ENCODE peak calls at places on chromosome 13, in seven cellular contexts. Q is SK-N-SH, H is GM12892, Y is HepG2, R is GM12878, T is H1, O is K562. L is an unnamed sample.

GRCh38 chr13:26007774-26008173 is 44.0 kb downstream of the SHISA2 start:
- DNase-seq in Q (no peak), Y (no peak), R (no peak), O (no peak), T (no peak), H (no peak), L (no peak)

GRCh38 chr13:99980201-99981114 is 1.1 kb upstream of the ZIC2 start:
- DNase-seq in R (no peak), Y (no peak), O (peak; percentile 83), H (peak; percentile 66), Q (peak; percentile 85), T (no peak), L (no peak)

GRCh38 chr13:100588350-100589177 is at the start of gene GGACT:
- DNase-seq in T (peak; percentile 43), O (peak; percentile 91), Q (peak; percentile 95), Y (peak; percentile 37), R (peak; percentile 13), H (peak; percentile 93), L (peak; percentile 96)

GRCh38 chr13:110541526-110541920 is 20.0 kb downstream of the RAB20 start:
- DNase-seq in R (no peak), O (no peak), T (no peak), H (no peak), Q (peak; percentile 25), Y (no peak), L (no peak)

GRCh38 chr13:78192721-78193120 is 274.1 kb upstream of the EDNRB start:
- DNase-seq in Y (no peak), R (no peak), O (no peak), Q (no peak), T (no peak), H (no peak), L (no peak)

GRCh38 chr13:25977671-25978070 is 74.1 kb downstream of the SHISA2 start:
- DNase-seq in R (no peak), O (no peak), Q (no peak), T (no peak), Y (no peak), H (no peak), L (no peak)

GRCh38 chr13:33740134-33740538 is 77.8 kb upstream of the RFC3 start:
- DNase-seq in Q (no peak), T (no peak), R (no peak), O (no peak), H (no peak), Y (no peak), L (no peak)

GRCh38 chr13:109451726-109452125 is 334.7 kb downstream of the IRS2 start:
- DNase-seq in Y (no peak), T (no peak), R (no peak), Q (peak; percentile 6), O (no peak), H (no peak), L (no peak)

GRCh38 chr13:29713841-29714240 is 118.4 kb upstream of the SLC7A1 start:
- DNase-seq in O (peak; percentile 21), R (no peak), Y (no peak), Q (peak; percentile 33), H (no peak), T (no peak), L (no peak)

GRCh38 chr13:33651766-33652165 is 166.2 kb upstream of the RFC3 start:
- DNase-seq in R (no peak), T (no peak), H (no peak), Y (no peak), Q (no peak), O (no peak), L (no peak)

GRCh38 chr13:78598933-78599332 is 4.4 kb downstream of the POU4F1 start:
- DNase-seq in Q (no peak), Y (no peak), R (no peak), O (no peak), T (no peak), H (no peak), L (no peak)

GRCh38 chr13:39777527-39778061 is 122.1 kb downstream of the COG6 start:
- DNase-seq in R (no peak), Y (no peak), O (no peak), H (no peak), Q (no peak), T (no peak), L (no peak)

GRCh38 chr13:75432045-75432444 is 49.9 kb downstream of the TBC1D4 start:
- DNase-seq in T (no peak), Y (peak; percentile 36), Q (no peak), H (no peak), O (no peak), R (no peak), L (no peak)

GRCh38 chr13:79108914-79109643 is 297.0 kb downstream of the RBM26 start:
- DNase-seq in T (no peak), H (no peak), Q (no peak), R (peak; percentile 16), O (no peak), Y (no peak), L (no peak)

GRCh38 chr13:31096624-31097302 is 64.9 kb downstream of the HSPH1 start:
- DNase-seq in Q (no peak), Y (no peak), R (no peak), O (no peak), T (no peak), H (no peak), L (no peak)

GRCh38 chr13:36918246-36919060 is 1.6 kb downstream of the SMAD9 start:
- DNase-seq in Y (no peak), H (no peak), Q (peak; percentile 25), O (no peak), R (no peak), T (no peak), L (no peak)

GRCh38 chr13:21050288-21051197 is 10.8 kb downstream of the LATS2 start:
- DNase-seq in Y (no peak), O (no peak), H (no peak), R (no peak), Q (no peak), T (no peak), L (no peak)

GRCh38 chr13:74217816-74218215 is 83.6 kb upstream of the KLF12 start:
- DNase-seq in Y (no peak), T (no peak), R (no peak), H (no peak), Q (no peak), O (no peak), L (no peak)

GRCh38 chr13:110680852-110681251 is 25.1 kb downstream of the CARS2 start:
- DNase-seq in H (peak; percentile 36), R (no peak), T (no peak), Q (peak; percentile 69), Y (peak; percentile 41), O (peak; percentile 43), L (no peak)

GRCh38 chr13:59679239-59679638 is 484.5 kb downstream of the DIAPH3 start:
- DNase-seq in T (no peak), H (no peak), Q (peak; percentile 30), Y (no peak), R (no peak), O (no peak), L (no peak)

GRCh38 chr13:70923863-70924752 is 815.9 kb upstream of the KLHL1 start:
- DNase-seq in R (no peak), Q (no peak), T (no peak), H (no peak), Y (no peak), O (no peak), L (no peak)

GRCh38 chr13:49419292-49419691 is 24.6 kb downstream of the CAB39L start:
- DNase-seq in R (no peak), T (no peak), Q (no peak), O (no peak), Y (peak; percentile 13), H (no peak), L (no peak)

GRCh38 chr13:22880756-22881701 is 299.8 kb upstream of the SGCG start:
- DNase-seq in Q (no peak), R (no peak), O (no peak), T (no peak), Y (no peak), H (no peak), L (no peak)

GRCh38 chr13:109586509-109587346 is 199.7 kb downstream of the IRS2 start:
- DNase-seq in R (no peak), Q (no peak), Y (no peak), H (no peak), T (no peak), O (no peak), L (no peak)

GRCh38 chr13:56039992-56040391 is 1100.7 kb upstream of the PRR20A start:
- DNase-seq in Q (no peak), T (no peak), H (no peak), R (no peak), Y (no peak), O (no peak), L (no peak)

GRCh38 chr13:78630509-78630908 is 27.2 kb upstream of the POU4F1 start:
- DNase-seq in H (no peak), O (no peak), T (no peak), Y (no peak), Q (no peak), R (no peak), L (no peak)

GRCh38 chr13:21913010-21913409 is 242.1 kb downstream of the FGF9 start:
- DNase-seq in T (no peak), O (no peak), Q (no peak), R (no peak), Y (no peak), H (no peak), L (no peak)

GRCh38 chr13:40790232-40790631 is 821 bp downstream of the SLC25A15 start:
- DNase-seq in Q (peak; percentile 16), H (no peak), R (no peak), T (no peak), O (no peak), Y (no peak), L (no peak)
- TF ChIP-seq TAF1 in Q (no peak), H (no peak), R (no peak), T (no peak), O (no peak), Y (no peak), L (no peak)

GRCh38 chr13:96900992-96901391 is 93.3 kb downstream of the OXGR1 start:
- DNase-seq in O (no peak), Y (no peak), Q (peak; percentile 13), T (no peak), R (no peak), H (no peak), L (no peak)
- TF ChIP-seq TAF1 in O (no peak), Y (no peak), Q (no peak), T (no peak), R (no peak), H (no peak), L (no peak)

DNA sequence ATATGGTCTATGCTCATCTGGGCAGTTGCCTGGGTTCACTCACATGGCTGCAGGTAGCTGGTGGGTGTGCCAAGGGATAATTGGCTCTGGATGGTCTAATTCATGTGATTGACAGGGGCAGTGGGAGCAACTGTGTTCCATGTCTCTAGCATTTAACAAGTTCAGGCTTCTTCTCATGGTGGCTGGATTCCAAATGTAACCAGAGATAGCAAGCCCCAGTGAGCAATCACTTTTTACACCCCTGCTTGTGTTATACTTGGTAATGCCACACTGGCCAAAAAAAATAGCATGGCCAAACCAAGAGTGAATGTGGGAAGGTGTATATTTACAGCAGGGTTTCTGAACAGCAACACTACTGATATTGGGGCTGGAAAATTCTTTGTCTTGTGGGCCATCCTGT is 89.6 kb upstream of the TNFSF11 start:
- DNase-seq in R (no peak), Y (no peak), T (no peak), H (no peak), O (no peak), Q (no peak), L (no peak)
- TF ChIP-seq TAF1 in R (no peak), Y (no peak), T (no peak), H (no peak), O (no peak), Q (no peak), L (no peak)

DNA sequence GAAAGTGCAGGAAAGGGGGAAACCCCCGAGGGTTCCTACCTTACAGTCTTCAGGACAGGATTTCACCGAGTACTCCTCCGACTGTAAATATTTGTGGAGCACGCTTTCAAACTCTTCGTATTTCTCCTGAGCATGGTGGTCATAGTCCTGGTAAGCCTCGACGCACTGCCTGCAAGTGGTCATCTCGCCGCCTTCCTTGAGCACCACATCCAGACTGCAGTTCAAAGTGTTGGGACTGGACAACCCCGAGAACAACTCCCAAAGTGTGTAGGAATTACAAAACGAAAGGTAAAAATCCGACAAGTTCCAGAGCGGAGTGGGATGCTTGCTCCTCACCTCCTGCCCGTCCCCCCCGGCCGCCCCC is 349.7 kb downstream of the LIG4 start:
- DNase-seq in R (no peak), O (no peak), H (no peak), T (no peak), Q (no peak), Y (no peak), L (no peak)
- TF ChIP-seq TAF1 in R (no peak), O (no peak), H (no peak), T (no peak), Q (no peak), Y (no peak), L (no peak)